ENCODE peak calls at places on chromosomes 3 and 15, in six cellular contexts. I, N, X, L, G and A are unnamed samples.
A peak's percentile ranks its signal among the peaks of the same experiment; 100 is the strongest.

GRCh38 chr15:40853241-40853890 is 9.5 kb downstream of the SPINT1 start:
- DNase-seq in N (no peak), X (no peak), L (no peak), G (no peak), I (no peak), A (no peak)

GRCh38 chr3:135965506-135966348 is at the start of gene PPP2R3A:
- DNase-seq in I (peak; percentile 95), X (peak; percentile 90), G (peak; percentile 87), L (peak; percentile 88), N (peak; percentile 80), A (peak; percentile 93)

GRCh38 chr3:153080778-153081240 is 81.2 kb upstream of the RAP2B start:
- DNase-seq in X (no peak), N (no peak), I (no peak), G (no peak), L (no peak), A (no peak)

GRCh38 chr3:182323126-182323727 is 470.1 kb upstream of the ATP11B start:
- DNase-seq in G (no peak), N (no peak), I (peak; percentile 31), L (no peak), X (no peak), A (no peak)

GRCh38 chr15:71199384-71200351 is 84.4 kb downstream of the THSD4 start:
- DNase-seq in X (no peak), I (no peak), G (peak; percentile 2), L (no peak), N (peak; percentile 50), A (no peak)

GRCh38 chr3:42556089-42556632 is 25.6 kb downstream of the SEC22C start:
- DNase-seq in G (peak; percentile 29), I (no peak), N (no peak), X (no peak), L (no peak), A (no peak)

GRCh38 chr3:155704771-155705559 is 39.9 kb downstream of the PLCH1 start:
- DNase-seq in G (no peak), L (no peak), X (peak; percentile 43), N (peak; percentile 14), I (no peak), A (no peak)

GRCh38 chr3:43345877-43346276 is 59.5 kb downstream of the SNRK start:
- DNase-seq in I (no peak), L (no peak), N (peak; percentile 69), X (no peak), G (no peak), A (no peak)

GRCh38 chr3:134766290-134766689 is 28.8 kb upstream of the EPHB1 start:
- DNase-seq in X (no peak), L (no peak), I (no peak), N (no peak), G (no peak), A (no peak)

GRCh38 chr3:1026395-1026794 is 66.4 kb upstream of the CNTN6 start:
- DNase-seq in X (no peak), I (no peak), L (no peak), N (no peak), G (no peak), A (no peak)

GRCh38 chr15:78855746-78856145 is 16.9 kb upstream of the MORF4L1 start:
- DNase-seq in N (peak; percentile 78), X (no peak), G (no peak), I (no peak), L (no peak), A (no peak)

GRCh38 chr15:41578736-41579383 is 19.8 kb downstream of the TYRO3 start:
- DNase-seq in X (no peak), L (no peak), N (no peak), G (no peak), I (no peak), A (no peak)

GRCh38 chr15:64775551-64776401 is at the start of gene RBPMS2:
- DNase-seq in N (peak; percentile 2), I (peak; percentile 53), L (no peak), G (peak; percentile 37), X (no peak), A (peak; percentile 62)

GRCh38 chr3:149657796-149658443 is at the start of gene WWTR1:
- DNase-seq in I (peak; percentile 97), N (peak; percentile 94), G (peak; percentile 96), X (peak; percentile 81), L (peak; percentile 88), A (peak; percentile 90)

GRCh38 chr3:14522768-14523167 is 17.4 kb downstream of the GRIP2 start:
- DNase-seq in G (no peak), L (no peak), N (no peak), X (no peak), I (peak; percentile 11), A (no peak)

GRCh38 chr3:8712045-8712870 is 21.3 kb upstream of the CAV3 start:
- DNase-seq in L (no peak), I (no peak), X (no peak), G (no peak), N (peak; percentile 34), A (no peak)

GRCh38 chr15:89101302-89102191 is 13.3 kb downstream of the ABHD2 start:
- DNase-seq in G (peak; percentile 97), N (peak; percentile 100), L (peak; percentile 87), I (no peak), X (no peak), A (no peak)

GRCh38 chr15:84829428-84829827 is 12.3 kb downstream of the ALPK3 start:
- DNase-seq in N (no peak), L (no peak), X (no peak), I (no peak), G (no peak), A (no peak)

GRCh38 chr3:39346785-39347585 is 17.5 kb downstream of the CCR8 start:
- DNase-seq in G (no peak), I (no peak), L (no peak), X (no peak), N (no peak), A (no peak)

GRCh38 chr3:34858067-34858466 is 781.3 kb upstream of the ARPP21 start:
- DNase-seq in I (no peak), N (no peak), L (no peak), G (no peak), X (no peak), A (no peak)

GRCh38 chr3:154956815-154957214 is 123.3 kb upstream of the MME start:
- DNase-seq in N (no peak), G (no peak), X (no peak), L (no peak), I (no peak), A (no peak)

GRCh38 chr3:36941658-36942057 is 3.2 kb downstream of the TRANK1 start:
- DNase-seq in I (no peak), X (no peak), G (peak; percentile 45), L (no peak), N (peak; percentile 31), A (peak; percentile 14)

GRCh38 chr3:13707456-13707855 is 158.5 kb downstream of the FBLN2 start:
- DNase-seq in G (no peak), I (peak; percentile 5), L (no peak), X (no peak), N (no peak), A (no peak)

GRCh38 chr3:120634539-120634938 is 38.4 kb downstream of the NDUFB4 start:
- DNase-seq in N (no peak), I (no peak), G (no peak), L (no peak), X (no peak), A (no peak)

GRCh38 chr15:68057089-68057488 is 3.0 kb downstream of the PIAS1 start:
- DNase-seq in G (no peak), X (no peak), N (no peak), L (no peak), I (no peak), A (no peak)
- H4K91ac ChIP-seq in G (no peak overlapping the region), X (no peak overlapping the region), N (no peak overlapping the region), L (no peak overlapping the region), I (no peak overlapping the region), A (no peak overlapping the region)

DNA sequence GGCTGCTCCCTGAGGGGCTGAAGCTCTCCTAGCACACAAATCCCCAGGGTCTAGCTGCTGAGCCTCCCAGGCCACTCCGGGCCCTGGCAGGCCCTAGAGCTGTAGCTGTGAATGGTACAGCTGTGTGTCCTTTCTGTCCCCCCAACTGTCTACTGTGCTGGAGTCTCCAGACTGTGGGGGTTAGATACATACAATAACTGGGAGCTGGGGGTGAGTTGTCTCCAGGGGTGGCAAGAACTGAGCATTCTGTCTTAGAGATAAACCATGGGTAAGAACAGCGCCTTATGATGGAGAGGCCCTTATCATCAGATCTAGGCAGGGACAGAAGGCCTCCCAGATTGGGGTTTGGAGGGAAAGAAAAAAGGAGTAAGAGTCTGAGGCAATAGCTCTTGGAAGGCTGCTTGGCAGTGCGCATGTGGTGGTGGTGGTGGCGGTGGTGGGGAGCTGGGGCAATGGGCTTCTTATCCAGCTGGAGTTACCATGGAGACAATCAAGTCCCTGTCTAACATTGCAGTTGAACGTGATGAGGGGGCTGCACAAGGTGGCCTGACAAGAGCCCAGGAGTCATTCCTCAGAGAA is 3.6 kb downstream of the CYB561D2 start:
- DNase-seq in N (no peak), L (no peak), I (no peak), X (no peak), G (no peak), A (no peak)
- H4K91ac ChIP-seq in N (no peak overlapping the region), L (no peak overlapping the region), I (no peak overlapping the region), X (no peak overlapping the region), G (no peak overlapping the region), A (no peak overlapping the region)

DNA sequence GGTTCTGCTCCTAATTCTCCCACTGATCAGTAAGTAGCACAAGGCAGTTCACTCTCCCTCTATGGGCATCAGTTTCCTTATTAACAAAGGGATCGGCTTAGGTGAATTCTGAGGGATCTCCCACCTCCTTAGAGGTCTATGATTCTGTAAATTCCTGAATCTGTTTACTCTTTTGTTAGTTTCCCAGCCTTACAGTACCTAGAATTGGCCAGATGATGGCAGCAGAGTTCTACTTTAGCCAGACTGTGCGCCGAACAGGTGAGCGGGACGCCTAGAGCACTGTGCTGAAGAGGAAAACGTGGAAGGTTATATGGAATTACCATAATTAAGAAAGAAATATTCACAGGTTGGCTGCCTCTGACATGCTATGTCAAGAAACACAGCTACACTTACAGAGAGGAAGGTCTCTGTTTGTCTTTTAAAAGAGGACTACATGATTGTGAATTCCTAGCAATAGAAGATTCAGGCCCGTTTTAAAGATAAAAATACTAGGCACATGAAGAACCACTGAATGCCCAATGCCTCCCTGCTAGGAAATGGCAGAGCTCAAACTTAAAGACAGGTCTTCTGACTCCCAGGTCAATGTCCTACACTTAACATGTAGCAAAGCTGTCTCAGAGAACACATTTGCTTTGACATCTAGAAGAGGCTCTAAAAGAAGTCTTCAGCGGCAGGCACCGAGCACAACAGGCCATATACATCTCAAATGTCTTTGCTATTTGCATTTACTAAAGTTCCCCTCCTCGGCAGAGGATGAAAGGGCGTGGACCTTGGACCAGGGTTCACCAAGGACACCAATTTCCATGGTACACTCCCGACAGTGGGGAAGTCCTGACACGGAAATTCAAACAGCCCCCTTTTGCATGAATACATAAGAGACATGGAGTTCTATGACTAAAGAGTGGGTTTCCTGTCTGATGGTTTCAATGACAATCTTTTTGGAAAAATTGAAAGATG is 259.8 kb downstream of the FGF12 start:
- DNase-seq in N (peak; percentile 34), X (peak; percentile 77), G (peak; percentile 43), I (peak; percentile 61), L (peak; percentile 58), A (peak; percentile 51)
- H4K91ac ChIP-seq in N (no peak overlapping the region), X (no peak overlapping the region), G (no peak overlapping the region), I (no peak overlapping the region), L (no peak overlapping the region), A (no peak overlapping the region)

GRCh38 chr3:76869726-76870414 is 170.0 kb upstream of the ROBO2 start:
- DNase-seq in N (no peak), I (no peak), G (no peak), L (no peak), X (no peak), A (no peak)

GRCh38 chr3:76864375-76864774 is 175.5 kb upstream of the ROBO2 start:
- DNase-seq in X (no peak), N (no peak), G (no peak), L (no peak), I (no peak), A (no peak)

GRCh38 chr3:76871655-76872054 is 168.2 kb upstream of the ROBO2 start:
- DNase-seq in X (no peak), G (no peak), I (no peak), N (no peak), L (no peak), A (no peak)

GRCh38 chr3:76866729-76867461 is 173.0 kb upstream of the ROBO2 start:
- DNase-seq in N (no peak), L (no peak), X (no peak), I (no peak), G (no peak), A (no peak)
- H4K91ac ChIP-seq in N (no peak overlapping the region), L (no peak overlapping the region), X (no peak overlapping the region), I (no peak overlapping the region), G (no peak overlapping the region), A (no peak overlapping the region)